ENCODE peak calls at places on chromosomes 2 and 18, in six cellular contexts. D is activated CD4-positive, alpha-beta T cell treated with anti-CD3 and anti-CD28 coated beads for 36 hours; H is GM12865; K is NCI-H1092; E is left cardiac atrium; X is amniotic stem cell. P is an unnamed sample.

GRCh38 chr2:237879991-237880560 is 20.7 kb downstream of the RAMP1 start:
- DNase-seq in E (no peak), X (no peak), K (no peak), H (no peak), D (no peak), P (no peak)

GRCh38 chr2:61900246-61900645 is 5.2 kb upstream of the COMMD1 start:
- DNase-seq in X (no peak), K (no peak), H (no peak), E (no peak), D (no peak), P (no peak)

GRCh38 chr2:36352024-36352398 is 3.6 kb upstream of the CRIM1 start:
- DNase-seq in K (no peak), H (peak), X (no peak), D (no peak), E (no peak), P (no peak)

GRCh38 chr2:133674433-133675331 is 106.4 kb upstream of the NCKAP5 start:
- DNase-seq in E (peak), K (peak), D (no peak), H (no peak), X (peak), P (no peak)

GRCh38 chr18:24488824-24489493 is 28.5 kb downstream of the HRH4 start:
- DNase-seq in X (no peak), D (no peak), H (peak), K (peak), E (no peak), P (no peak)

GRCh38 chr2:101109451-101110140 is 41.6 kb downstream of the TBC1D8 start:
- DNase-seq in D (no peak), H (no peak), E (peak), K (no peak), X (no peak), P (no peak)

GRCh38 chr2:99949530-99949929 is 192.9 kb downstream of the AFF3 start:
- DNase-seq in D (no peak), E (no peak), K (no peak), X (no peak), H (no peak), P (no peak)

GRCh38 chr2:61396005-61396404 is 74.9 kb downstream of the USP34 start:
- DNase-seq in H (no peak), D (no peak), X (no peak), K (no peak), E (no peak), P (no peak)

GRCh38 chr18:3074094-3074493 is 61.1 kb upstream of the LPIN2 start:
- DNase-seq in D (no peak), E (no peak), K (no peak), H (no peak), X (no peak), P (no peak)

GRCh38 chr18:45726603-45727002 is 2.6 kb downstream of the SLC14A1 start:
- DNase-seq in K (no peak), X (no peak), E (no peak), H (no peak), D (no peak), P (no peak)

GRCh38 chr2:170073288-170073687 is 104.7 kb upstream of the MYO3B start:
- DNase-seq in D (no peak), X (peak), E (peak), K (no peak), H (no peak), P (no peak)

GRCh38 chr2:144515425-144515693 is 4.6 kb downstream of the ZEB2 start:
- DNase-seq in E (no peak), D (no peak), X (no peak), H (no peak), K (no peak), P (no peak)

GRCh38 chr2:205680903-205681302 is 1.4 kb upstream of the NRP2 start:
- DNase-seq in D (no peak), E (no peak), H (no peak), X (no peak), K (no peak), P (no peak)

GRCh38 chr18:25136416-25137132 is 215.4 kb downstream of the ZNF521 start:
- DNase-seq in K (no peak), D (no peak), H (no peak), X (no peak), E (peak), P (no peak)

GRCh38 chr2:170771049-170771937 is 1.1 kb downstream of the ERICH2 start:
- DNase-seq in H (no peak), D (peak), E (no peak), X (no peak), K (no peak), P (peak)

GRCh38 chr2:41955641-41956040 is 92.2 kb upstream of the PKDCC start:
- DNase-seq in D (no peak), E (no peak), K (no peak), X (no peak), H (peak), P (no peak)

GRCh38 chr2:2044658-2045057 is 286.4 kb downstream of the MYT1L start:
- DNase-seq in X (no peak), E (no peak), D (no peak), H (no peak), K (no peak), P (no peak)

GRCh38 chr2:120036145-120036544 is 23.3 kb downstream of the EPB41L5 start:
- DNase-seq in H (no peak), D (no peak), E (no peak), X (no peak), K (no peak), P (no peak)

GRCh38 chr18:63832470-63832869 is 55.0 kb upstream of the SERPINB2 start:
- DNase-seq in H (peak), E (no peak), X (peak), K (no peak), D (no peak), P (no peak)

GRCh38 chr2:150255528-150255927 is 231.9 kb downstream of the RND3 start:
- DNase-seq in H (no peak), X (no peak), E (no peak), D (no peak), K (no peak), P (no peak)

GRCh38 chr2:239816571-239816970 is 208.6 kb downstream of the NDUFA10 start:
- DNase-seq in D (no peak), X (no peak), E (no peak), K (no peak), H (no peak), P (no peak)

GRCh38 chr2:73307720-73308119 is 14.4 kb upstream of the EGR4 start:
- DNase-seq in H (no peak), E (no peak), X (no peak), D (no peak), K (peak), P (no peak)

GRCh38 chr2:28544915-28545589 is 49.2 kb downstream of the PLB1 start:
- DNase-seq in X (no peak), K (no peak), D (peak), H (peak), E (no peak), P (peak)

GRCh38 chr2:96501471-96501874 is 3.7 kb downstream of the NEURL3 start:
- DNase-seq in H (peak), E (no peak), D (peak), K (no peak), X (no peak), P (no peak)

GRCh38 chr18:69469444-69469919 is 68.8 kb downstream of the DOK6 start:
- DNase-seq in D (peak), H (peak), E (no peak), X (no peak), K (no peak), P (peak)

GRCh38 chr2:229511524-229511923 is 202.8 kb downstream of the DNER start:
- DNase-seq in K (no peak), X (no peak), E (no peak), D (no peak), H (no peak), P (no peak)

GRCh38 chr2:121502246-121502645 is 28.4 kb upstream of the RNU4ATAC start:
- DNase-seq in H (no peak), E (no peak), X (peak), K (no peak), D (no peak), P (no peak)

GRCh38 chr2:73337828-73338227 is 44.5 kb upstream of the EGR4 start:
- DNase-seq in E (no peak), X (no peak), D (no peak), K (no peak), H (no peak), P (no peak)